ENCODE peak calls at places on chromosomes 7 and 10, in eight cellular contexts. X, Z, O, C, B, Q, M and Y are unnamed samples.

GRCh38 chr7:22549667-22550513 is 49.9 kb upstream of the STEAP1B start:
- DNase-seq in X (peak), Z (peak), O (peak), C (peak), B (no peak), Q (no peak), M (peak), Y (peak)

GRCh38 chr10:29598861-29599311 is 35.9 kb downstream of the SVIL start:
- DNase-seq in X (no peak), Z (no peak), O (no peak), C (peak), B (peak), Q (no peak), M (peak), Y (no peak)

GRCh38 chr10:118595598-118596425 is at the start of gene PRLHR:
- DNase-seq in X (no peak), Z (peak), O (no peak), C (peak), B (no peak), Q (peak), M (peak), Y (no peak)

GRCh38 chr10:5575144-5575481 is 50.4 kb downstream of the CALML3 start:
- DNase-seq in X (no peak), Z (no peak), O (no peak), C (no peak), B (no peak), Q (no peak), M (no peak), Y (no peak)

GRCh38 chr10:7119325-7120015 is 291.4 kb downstream of the SFMBT2 start:
- DNase-seq in X (no peak), Z (no peak), O (no peak), C (peak), B (no peak), Q (no peak), M (no peak), Y (no peak)

GRCh38 chr7:156176039-156176438 is 363.8 kb upstream of the SHH start:
- DNase-seq in X (no peak), Z (no peak), O (peak), C (no peak), B (no peak), Q (no peak), M (no peak), Y (no peak)

GRCh38 chr7:132049462-132050304 is 493.3 kb upstream of the PODXL start:
- DNase-seq in X (peak), Z (peak), O (no peak), C (peak), B (no peak), Q (no peak), M (peak), Y (peak)

GRCh38 chr7:1853619-1854520 is 183.8 kb downstream of the ELFN1 start:
- DNase-seq in X (peak), Z (no peak), O (peak), C (no peak), B (no peak), Q (no peak), M (no peak), Y (no peak)

GRCh38 chr7:37282927-37283326 is 165.7 kb downstream of the ELMO1 start:
- DNase-seq in X (no peak), Z (no peak), O (no peak), C (no peak), B (no peak), Q (no peak), M (no peak), Y (no peak)

GRCh38 chr7:47953822-47954221 is 5.6 kb upstream of the PKD1L1 start:
- DNase-seq in X (no peak), Z (no peak), O (no peak), C (no peak), B (no peak), Q (no peak), M (no peak), Y (no peak)

GRCh38 chr10:49356945-49357344 is 38.9 kb downstream of the DRGX start:
- DNase-seq in X (no peak), Z (no peak), O (no peak), C (no peak), B (no peak), Q (no peak), M (no peak), Y (no peak)

GRCh38 chr10:74558897-74559296 is 267.5 kb upstream of the KAT6B start:
- DNase-seq in X (no peak), Z (no peak), O (no peak), C (no peak), B (no peak), Q (no peak), M (no peak), Y (no peak)

GRCh38 chr10:21052072-21052708 is 155.1 kb upstream of the NEBL start:
- DNase-seq in X (no peak), Z (no peak), O (no peak), C (no peak), B (no peak), Q (no peak), M (no peak), Y (no peak)

GRCh38 chr10:30928742-30929141 is 102.9 kb downstream of the ZNF438 start:
- DNase-seq in X (no peak), Z (no peak), O (no peak), C (no peak), B (no peak), Q (no peak), M (no peak), Y (no peak)

GRCh38 chr7:87370660-87371180 is 25.3 kb downstream of the CROT start:
- DNase-seq in X (no peak), Z (no peak), O (no peak), C (peak), B (peak), Q (no peak), M (peak), Y (no peak)

GRCh38 chr10:110076559-110077318 is 69.0 kb downstream of the ADD3 start:
- DNase-seq in X (no peak), Z (no peak), O (no peak), C (peak), B (peak), Q (peak), M (peak), Y (peak)

GRCh38 chr7:139720705-139721231 is 57.0 kb downstream of the HIPK2 start:
- DNase-seq in X (peak), Z (no peak), O (no peak), C (peak), B (peak), Q (no peak), M (peak), Y (no peak)

GRCh38 chr10:124074471-124075109 is 18.8 kb downstream of the CHST15 start:
- DNase-seq in X (no peak), Z (no peak), O (no peak), C (no peak), B (no peak), Q (no peak), M (no peak), Y (peak)

GRCh38 chr7:84914598-84914997 is 272.3 kb downstream of the SEMA3D start:
- DNase-seq in X (peak), Z (no peak), O (no peak), C (no peak), B (no peak), Q (no peak), M (no peak), Y (no peak)